ENCODE peak calls at places on chromosomes 11 and 22, in five cellular contexts. T, L, D, A and G are unnamed samples.

GRCh38 chr11:133895551-133895950 is 50.2 kb upstream of the SPATA19 start:
- DNase-seq in T (no peak), L (no peak), D (no peak), A (no peak), G (no peak)

GRCh38 chr11:60477035-60477445 is 15.5 kb upstream of the MS4A12 start:
- DNase-seq in T (no peak), L (no peak), D (no peak), A (peak; percentile 14), G (peak; percentile 50)

GRCh38 chr11:68040121-68040956 is 1.5 kb downstream of the TCIRG1 start:
- DNase-seq in T (peak; percentile 65), L (peak; percentile 76), D (peak; percentile 73), A (peak; percentile 48), G (peak; percentile 71)

GRCh38 chr11:114892381-114893197 is 214.3 kb downstream of the NXPE2 start:
- DNase-seq in T (no peak), L (no peak), D (no peak), A (no peak), G (no peak)

GRCh38 chr11:28470180-28470579 is 362.0 kb downstream of the METTL15 start:
- DNase-seq in T (no peak), L (no peak), D (no peak), A (no peak), G (no peak)

GRCh38 chr11:119480375-119481020 is 57.5 kb upstream of the THY1 start:
- DNase-seq in T (no peak), L (peak; percentile 10), D (no peak), A (no peak), G (peak; percentile 12)

GRCh38 chr22:27615408-27615807 is 186.1 kb downstream of the MN1 start:
- DNase-seq in T (no peak), L (no peak), D (no peak), A (no peak), G (no peak)

GRCh38 chr11:103994111-103994510 is 42.3 kb upstream of the DDI1 start:
- DNase-seq in T (no peak), L (no peak), D (no peak), A (no peak), G (no peak)

GRCh38 chr11:109342261-109342660 is 79.7 kb upstream of the C11orf87 start:
- DNase-seq in T (no peak), L (no peak), D (no peak), A (no peak), G (no peak)

GRCh38 chr11:92071660-92072059 is 153.0 kb upstream of the FAT3 start:
- DNase-seq in T (no peak), L (no peak), D (no peak), A (no peak), G (no peak)

GRCh38 chr22:24512043-24512442 is 16.9 kb downstream of the UPB1 start:
- DNase-seq in T (no peak), L (peak; percentile 35), D (no peak), A (no peak), G (no peak)

GRCh38 chr11:86418929-86419328 is 44.2 kb downstream of the CCDC81 start:
- DNase-seq in T (no peak), L (no peak), D (peak; percentile 28), A (no peak), G (no peak)

GRCh38 chr11:126111458-126112116 is 48.9 kb upstream of the CDON start:
- DNase-seq in T (no peak), L (no peak), D (no peak), A (no peak), G (no peak)

GRCh38 chr11:41622707-41623359 is 163.4 kb upstream of the LRRC4C start:
- DNase-seq in T (no peak), L (no peak), D (no peak), A (no peak), G (no peak)

GRCh38 chr11:86818466-86819282 is 18.3 kb downstream of the PRSS23 start:
- DNase-seq in T (no peak), L (no peak), D (peak; percentile 81), A (no peak), G (no peak)

GRCh38 chr11:9004310-9004945 is 627 bp upstream of the NRIP3 start:
- DNase-seq in T (peak; percentile 23), L (no peak), D (no peak), A (no peak), G (peak; percentile 56)

GRCh38 chr11:18677560-18677959 is 21.0 kb upstream of the TMEM86A start:
- DNase-seq in T (no peak), L (no peak), D (no peak), A (no peak), G (no peak)

GRCh38 chr11:116808262-116809175 is 14.6 kb downstream of the APOA4 start:
- DNase-seq in T (no peak), L (no peak), D (peak; percentile 32), A (no peak), G (peak; percentile 75)

GRCh38 chr11:117639601-117640000 is 157.4 kb downstream of the DSCAML1 start:
- DNase-seq in T (no peak), L (no peak), D (no peak), A (no peak), G (no peak)

GRCh38 chr11:76768091-76769047 is 14.8 kb upstream of the TSKU start:
- DNase-seq in T (peak; percentile 76), L (no peak), D (no peak), A (no peak), G (peak; percentile 73)

GRCh38 chr11:37504066-37504611 is 906.1 kb upstream of the RAG2 start:
- DNase-seq in T (no peak), L (no peak), D (peak; percentile 90), A (no peak), G (no peak)

GRCh38 chr11:126149759-126150236 is 61.7 kb downstream of the RPUSD4 start:
- DNase-seq in T (peak; percentile 61), L (no peak), D (no peak), A (no peak), G (no peak)

GRCh38 chr22:30309981-30310672 is 16.6 kb downstream of the TBC1D10A start:
- DNase-seq in T (no peak), L (no peak), D (peak; percentile 72), A (peak; percentile 67), G (peak; percentile 76)

GRCh38 chr11:45771942-45772522 is 32.9 kb upstream of the SLC35C1 start:
- DNase-seq in T (peak; percentile 78), L (peak; percentile 89), D (peak; percentile 58), A (peak; percentile 66), G (peak; percentile 88)

GRCh38 chr11:129270471-129270870 is 78.3 kb upstream of the ARHGAP32 start:
- DNase-seq in T (no peak), L (no peak), D (no peak), A (no peak), G (no peak)

GRCh38 chr11:65438257-65439151 is 15.9 kb downstream of the NEAT1 start:
- DNase-seq in T (no peak), L (no peak), D (peak; percentile 40), A (no peak), G (no peak)
- TF ChIP-seq POLR2A in T (no peak), L (no peak), D (peak; percentile 66), A (no peak), G (no peak)

GRCh38 chr11:813037-813436 is 3.3 kb downstream of the RPLP2 start:
- DNase-seq in T (no peak), L (no peak), D (no peak), A (no peak), G (no peak)
- H3K27ac ChIP-seq in T (no peak overlapping the region), L (no peak overlapping the region), D (no peak overlapping the region), A (no peak overlapping the region), G (no peak overlapping the region)

GRCh38 chr11:801097-801780 is 3.2 kb upstream of the SLC25A22 start:
- DNase-seq in T (no peak), L (no peak), D (no peak), A (no peak), G (no peak)

GRCh38 chr11:803467-803742 is 1.6 kb downstream of the PIDD1 start:
- DNase-seq in T (no peak), L (no peak), D (no peak), A (no peak), G (no peak)

GRCh38 chr11:802018-802617 is 2.9 kb downstream of the PIDD1 start:
- DNase-seq in T (no peak), L (no peak), D (no peak), A (no peak), G (no peak)

GRCh38 chr11:803770-804598 is 1.0 kb downstream of the PIDD1 start:
- DNase-seq in T (no peak), L (no peak), D (no peak), A (no peak), G (no peak)

DNA sequence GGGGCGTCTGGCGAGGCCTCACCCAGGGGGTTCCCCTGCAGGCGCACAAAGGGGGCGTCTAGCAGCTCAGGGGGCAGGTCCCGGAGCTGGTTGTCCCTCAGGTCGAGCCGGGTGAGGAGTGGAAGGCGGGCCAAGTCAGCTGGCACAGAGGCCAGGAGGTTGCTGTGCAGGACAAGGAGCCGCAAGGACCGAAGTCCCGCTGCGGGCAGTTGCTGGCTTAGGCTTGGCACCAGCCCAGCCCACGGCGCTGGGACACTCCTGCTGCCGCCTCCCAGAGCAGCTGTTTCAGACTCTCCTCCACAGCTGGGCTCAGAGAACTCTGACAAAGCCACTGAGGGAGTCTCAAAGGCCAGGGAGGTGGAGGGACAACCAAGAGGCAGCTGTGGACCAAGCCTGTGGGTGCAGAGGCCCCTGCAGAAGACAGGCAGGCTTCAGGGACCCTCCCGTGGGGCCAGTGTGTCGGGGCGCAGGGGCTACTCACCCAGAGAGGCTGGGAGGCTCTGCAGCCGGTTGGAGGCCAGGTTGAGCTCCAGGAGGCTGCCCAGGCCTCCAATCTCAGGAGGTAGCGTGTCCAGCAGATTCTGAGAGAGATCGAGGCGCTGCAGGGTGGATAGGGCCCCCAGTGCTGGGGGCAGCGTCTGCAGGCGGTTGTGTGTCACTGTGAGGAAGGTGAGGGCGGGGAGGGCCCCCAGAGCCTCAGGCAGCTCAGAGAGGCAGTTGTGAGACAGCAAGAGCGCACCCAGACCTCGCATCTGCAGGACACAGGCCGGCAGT is 2.2 kb downstream of the PIDD1 start:
- DNase-seq in T (no peak), L (no peak), D (no peak), A (no peak), G (no peak)
- H3K4me3 ChIP-seq in T (no peak overlapping the region), L (no peak overlapping the region), D (no peak overlapping the region), A (no peak overlapping the region), G (no peak overlapping the region)

DNA sequence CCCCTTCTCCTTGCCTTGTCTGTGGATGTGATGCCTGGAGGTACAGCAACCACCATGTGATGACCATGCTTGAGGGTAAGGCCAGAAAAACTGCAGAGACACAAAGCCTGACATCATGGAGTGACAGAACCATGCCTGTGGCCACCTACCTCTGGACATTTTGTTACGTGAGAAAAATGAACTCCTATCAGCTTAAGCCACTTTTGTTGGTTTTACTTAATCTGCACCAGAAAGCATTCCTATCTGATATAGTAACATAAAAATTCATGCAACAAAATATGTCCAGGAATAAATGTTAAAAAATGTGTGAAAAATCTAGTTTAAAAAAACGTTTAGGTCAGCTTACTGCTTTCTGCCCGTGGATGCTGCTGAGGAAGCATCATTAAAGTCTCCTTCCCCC is 42.6 kb upstream of the P4HA3 start:
- DNase-seq in T (no peak), L (no peak), D (no peak), A (no peak), G (no peak)
- TF ChIP-seq POLR2A in T (no peak), L (no peak), D (no peak), A (no peak), G (no peak)